ENCODE peak calls at places on chromosomes 11 and 22, in six cellular contexts. One of them, this sample, is unnamed.

GRCh38 chr11:129949976-129950318 is 52.7 kb downstream of the PRDM10 start:
- DNase-seq in AG09319: no peak
- DNase-seq in tibial artery: no peak
- DNase-seq in HL-60: no peak
- DNase-seq in brain microvascular endothelial cell: no peak
- DNase-seq in cardiac fibroblast: no peak
- DNase-seq in this sample: no peak

GRCh38 chr22:40951795-40952602 is 821 bp downstream of the RBX1 start:
- DNase-seq in HL-60: peak
- DNase-seq in cardiac fibroblast: no peak
- DNase-seq in AG09319: no peak
- DNase-seq in tibial artery: no peak
- DNase-seq in brain microvascular endothelial cell: no peak
- DNase-seq in this sample: no peak

GRCh38 chr11:3685923-3686322 is 14.7 kb upstream of the CHRNA10 start:
- DNase-seq in HL-60: no peak
- DNase-seq in brain microvascular endothelial cell: no peak
- DNase-seq in AG09319: no peak
- DNase-seq in tibial artery: no peak
- DNase-seq in cardiac fibroblast: peak
- DNase-seq in this sample: no peak

GRCh38 chr11:126114486-126115252 is 52.0 kb upstream of the CDON start:
- DNase-seq in cardiac fibroblast: peak
- DNase-seq in HL-60: no peak
- DNase-seq in brain microvascular endothelial cell: no peak
- DNase-seq in AG09319: no peak
- DNase-seq in tibial artery: no peak
- DNase-seq in this sample: no peak

GRCh38 chr11:78080818-78081495 is 1.3 kb upstream of the NDUFC2 start:
- DNase-seq in AG09319: no peak
- DNase-seq in cardiac fibroblast: peak
- DNase-seq in brain microvascular endothelial cell: peak
- DNase-seq in tibial artery: no peak
- DNase-seq in HL-60: peak
- DNase-seq in this sample: no peak

GRCh38 chr22:39625554-39626537 is 55.3 kb downstream of the CACNA1I start:
- DNase-seq in tibial artery: no peak
- DNase-seq in brain microvascular endothelial cell: no peak
- DNase-seq in cardiac fibroblast: no peak
- DNase-seq in AG09319: no peak
- DNase-seq in HL-60: no peak
- DNase-seq in this sample: no peak

GRCh38 chr11:10444725-10445286 is 10.3 kb upstream of the AMPD3 start:
- DNase-seq in brain microvascular endothelial cell: no peak
- DNase-seq in tibial artery: no peak
- DNase-seq in AG09319: no peak
- DNase-seq in cardiac fibroblast: no peak
- DNase-seq in HL-60: peak
- DNase-seq in this sample: no peak

GRCh38 chr22:20171288-20172037 is 20.6 kb upstream of the CCDC188 start:
- DNase-seq in brain microvascular endothelial cell: no peak
- DNase-seq in AG09319: no peak
- DNase-seq in tibial artery: no peak
- DNase-seq in cardiac fibroblast: no peak
- DNase-seq in HL-60: no peak
- DNase-seq in this sample: no peak

GRCh38 chr11:44939673-44940072 is 11.0 kb downstream of the TP53I11 start:
- DNase-seq in brain microvascular endothelial cell: no peak
- DNase-seq in HL-60: peak
- DNase-seq in AG09319: no peak
- DNase-seq in tibial artery: peak
- DNase-seq in cardiac fibroblast: peak
- DNase-seq in this sample: no peak
- TF ChIP-seq CTCF in brain microvascular endothelial cell: peak
- TF ChIP-seq CTCF in HL-60: peak
- TF ChIP-seq CTCF in AG09319: peak
- TF ChIP-seq CTCF in tibial artery: no peak
- TF ChIP-seq CTCF in cardiac fibroblast: peak
- TF ChIP-seq CTCF in this sample: peak

GRCh38 chr11:13114566-13115465 is 105.7 kb downstream of the RASSF10 start:
- DNase-seq in tibial artery: no peak
- DNase-seq in AG09319: no peak
- DNase-seq in brain microvascular endothelial cell: no peak
- DNase-seq in HL-60: peak
- DNase-seq in cardiac fibroblast: no peak
- DNase-seq in this sample: no peak
- TF ChIP-seq CTCF in tibial artery: no peak
- TF ChIP-seq CTCF in AG09319: no peak
- TF ChIP-seq CTCF in brain microvascular endothelial cell: peak
- TF ChIP-seq CTCF in HL-60: peak
- TF ChIP-seq CTCF in cardiac fibroblast: no peak
- TF ChIP-seq CTCF in this sample: no peak

GRCh38 chr22:35409783-35410662 is 10.1 kb downstream of the MCM5 start:
- DNase-seq in cardiac fibroblast: peak
- DNase-seq in brain microvascular endothelial cell: no peak
- DNase-seq in tibial artery: no peak
- DNase-seq in HL-60: peak
- DNase-seq in AG09319: no peak
- DNase-seq in this sample: no peak

GRCh38 chr22:35410663-35411034 is 10.7 kb downstream of the MCM5 start:
- DNase-seq in HL-60: no peak
- DNase-seq in cardiac fibroblast: no peak
- DNase-seq in tibial artery: no peak
- DNase-seq in AG09319: no peak
- DNase-seq in brain microvascular endothelial cell: no peak
- DNase-seq in this sample: no peak

GRCh38 chr22:35413624-35414023 is 13.7 kb downstream of the MCM5 start:
- DNase-seq in tibial artery: no peak
- DNase-seq in HL-60: no peak
- DNase-seq in cardiac fibroblast: no peak
- DNase-seq in AG09319: no peak
- DNase-seq in brain microvascular endothelial cell: no peak
- DNase-seq in this sample: no peak

GRCh38 chr22:35407352-35407751 is 7.4 kb downstream of the MCM5 start:
- DNase-seq in tibial artery: no peak
- DNase-seq in brain microvascular endothelial cell: no peak
- DNase-seq in cardiac fibroblast: no peak
- DNase-seq in HL-60: peak
- DNase-seq in AG09319: no peak
- DNase-seq in this sample: no peak

DNA sequence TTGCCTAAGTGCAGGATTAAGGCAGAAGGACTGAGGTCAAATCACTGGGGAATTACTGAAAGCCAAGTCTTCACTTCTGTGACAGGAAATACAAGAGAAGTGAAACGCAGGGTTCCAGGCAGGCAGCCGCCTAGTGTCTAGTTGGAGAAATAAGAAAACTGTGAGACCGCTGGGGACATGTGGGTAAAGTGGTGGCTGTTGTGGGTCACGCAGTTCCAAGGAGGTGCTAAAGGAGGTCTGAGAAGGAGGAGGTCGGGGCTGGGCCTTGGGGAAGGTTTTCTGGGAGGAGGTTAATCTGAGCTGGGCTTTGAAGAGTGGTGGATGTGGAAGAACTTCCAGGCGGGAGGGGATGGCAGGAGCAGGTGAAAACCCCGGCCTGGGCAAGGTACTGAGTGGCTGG is 11.2 kb downstream of the MCM5 start:
- DNase-seq in cardiac fibroblast: no peak
- DNase-seq in tibial artery: no peak
- DNase-seq in brain microvascular endothelial cell: no peak
- DNase-seq in AG09319: no peak
- DNase-seq in HL-60: no peak
- DNase-seq in this sample: no peak
- TF ChIP-seq CTCF in cardiac fibroblast: no peak
- TF ChIP-seq CTCF in tibial artery: no peak
- TF ChIP-seq CTCF in brain microvascular endothelial cell: no peak
- TF ChIP-seq CTCF in AG09319: no peak
- TF ChIP-seq CTCF in HL-60: no peak
- TF ChIP-seq CTCF in this sample: no peak

GRCh38 chr11:17382046-17382728 is 6.3 kb downstream of the KCNJ11 start:
- DNase-seq in cardiac fibroblast: no peak
- DNase-seq in HL-60: no peak
- DNase-seq in brain microvascular endothelial cell: peak
- DNase-seq in AG09319: no peak
- DNase-seq in tibial artery: no peak
- DNase-seq in this sample: no peak
- TF ChIP-seq CTCF in cardiac fibroblast: no peak
- TF ChIP-seq CTCF in HL-60: no peak
- TF ChIP-seq CTCF in brain microvascular endothelial cell: no peak
- TF ChIP-seq CTCF in AG09319: no peak
- TF ChIP-seq CTCF in tibial artery: no peak
- TF ChIP-seq CTCF in this sample: no peak

DNA sequence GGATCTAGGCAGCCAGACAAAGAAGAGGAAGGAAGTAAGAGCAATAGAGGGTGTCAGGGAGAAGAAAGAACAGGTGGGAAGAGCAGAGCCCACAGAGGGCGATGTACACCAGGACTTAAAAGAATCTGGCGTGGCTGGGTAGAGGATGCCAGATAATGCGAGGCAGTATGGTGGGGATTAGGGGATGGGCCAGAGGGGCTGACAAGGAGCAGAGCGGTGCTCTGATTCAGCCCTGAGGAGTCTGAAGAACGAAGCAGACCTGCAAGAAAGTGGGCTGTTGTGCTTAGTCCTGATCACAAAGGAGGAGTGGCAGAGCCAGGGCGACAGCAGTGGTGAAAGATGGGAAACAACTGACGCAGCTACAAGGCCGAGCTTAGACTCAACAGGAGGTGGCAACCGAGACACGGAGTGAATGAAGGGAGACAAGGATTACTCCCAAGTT is 163.7 kb downstream of the LARGE1 start:
- DNase-seq in tibial artery: no peak
- DNase-seq in cardiac fibroblast: no peak
- DNase-seq in brain microvascular endothelial cell: no peak
- DNase-seq in HL-60: no peak
- DNase-seq in AG09319: no peak
- DNase-seq in this sample: no peak
- TF ChIP-seq CTCF in tibial artery: no peak
- TF ChIP-seq CTCF in cardiac fibroblast: no peak
- TF ChIP-seq CTCF in brain microvascular endothelial cell: no peak
- TF ChIP-seq CTCF in HL-60: no peak
- TF ChIP-seq CTCF in AG09319: no peak
- TF ChIP-seq CTCF in this sample: peak

GRCh38 chr11:62591448-62592215 is at the start of gene TUT1:
- DNase-seq in AG09319: peak
- DNase-seq in HL-60: peak
- DNase-seq in brain microvascular endothelial cell: peak
- DNase-seq in cardiac fibroblast: peak
- DNase-seq in tibial artery: peak
- DNase-seq in this sample: peak
- TF ChIP-seq CTCF in AG09319: no peak
- TF ChIP-seq CTCF in HL-60: no peak
- TF ChIP-seq CTCF in brain microvascular endothelial cell: no peak
- TF ChIP-seq CTCF in cardiac fibroblast: no peak
- TF ChIP-seq CTCF in tibial artery: no peak
- TF ChIP-seq CTCF in this sample: peak

GRCh38 chr22:32619614-32620426 is 145.2 kb downstream of the FBXO7 start:
- DNase-seq in HL-60: no peak
- DNase-seq in tibial artery: peak
- DNase-seq in AG09319: peak
- DNase-seq in brain microvascular endothelial cell: peak
- DNase-seq in cardiac fibroblast: peak
- DNase-seq in this sample: no peak

GRCh38 chr22:32622004-32622761 is 147.6 kb downstream of the FBXO7 start:
- DNase-seq in HL-60: no peak
- DNase-seq in cardiac fibroblast: peak
- DNase-seq in brain microvascular endothelial cell: peak
- DNase-seq in AG09319: peak
- DNase-seq in tibial artery: peak
- DNase-seq in this sample: no peak

GRCh38 chr22:32622762-32623147 is 148.1 kb downstream of the FBXO7 start:
- DNase-seq in brain microvascular endothelial cell: no peak
- DNase-seq in AG09319: no peak
- DNase-seq in cardiac fibroblast: no peak
- DNase-seq in HL-60: no peak
- DNase-seq in tibial artery: no peak
- DNase-seq in this sample: no peak

GRCh38 chr22:32621656-32622003 is 147.0 kb downstream of the FBXO7 start:
- DNase-seq in brain microvascular endothelial cell: no peak
- DNase-seq in tibial artery: no peak
- DNase-seq in AG09319: no peak
- DNase-seq in HL-60: no peak
- DNase-seq in cardiac fibroblast: no peak
- DNase-seq in this sample: no peak

GRCh38 chr22:32620992-32621391 is 146.4 kb downstream of the FBXO7 start:
- DNase-seq in tibial artery: no peak
- DNase-seq in brain microvascular endothelial cell: no peak
- DNase-seq in cardiac fibroblast: no peak
- DNase-seq in AG09319: no peak
- DNase-seq in HL-60: no peak
- DNase-seq in this sample: no peak
- TF ChIP-seq CTCF in tibial artery: no peak
- TF ChIP-seq CTCF in brain microvascular endothelial cell: no peak
- TF ChIP-seq CTCF in cardiac fibroblast: no peak
- TF ChIP-seq CTCF in AG09319: no peak
- TF ChIP-seq CTCF in HL-60: no peak
- TF ChIP-seq CTCF in this sample: no peak

This sample was measured in osteocyte.